ENCODE peak calls at places on chromosomes 4 and X, in seven cellular contexts. R is K562; W is lower lobe of right lung; J is A549; P is aorta; B is CD8-positive, alpha-beta T cell; S is WTC11. L is an unnamed sample.

GRCh38 chr4:132332932-132333722 is 816.0 kb upstream of the PCDH10 start:
- ATAC-seq in P (no peak), R (no peak), B (no peak), S (peak), J (no peak), W (no peak), L (no peak)

GRCh38 chrX:155880586-155881157 is 473 bp upstream of the VAMP7 start:
- ATAC-seq in R (peak), W (peak), S (no peak), J (peak), P (no peak), B (peak), L (no peak)

GRCh38 chr4:110414590-110414989 is 61.4 kb upstream of the ENPEP start:
- ATAC-seq in J (no peak), B (no peak), R (no peak), P (peak), S (no peak), W (no peak), L (no peak)

GRCh38 chrX:69987691-69988090 is 62.0 kb downstream of the AWAT2 start:
- ATAC-seq in P (peak), R (no peak), B (no peak), J (no peak), S (no peak), W (no peak), L (no peak)

GRCh38 chr4:162352580-162353107 is 188.8 kb upstream of the FSTL5 start:
- ATAC-seq in W (no peak), R (no peak), B (no peak), P (no peak), S (no peak), J (no peak), L (no peak)

GRCh38 chrX:1500701-1501624 is 36.0 kb downstream of the P2RY8 start:
- ATAC-seq in B (peak), S (no peak), P (no peak), R (no peak), J (no peak), W (no peak), L (peak)

GRCh38 chrX:44012484-44013096 is 39.4 kb upstream of the NDP start:
- ATAC-seq in P (no peak), W (peak), S (no peak), R (no peak), B (peak), J (peak), L (peak)

GRCh38 chr4:27096142-27096824 is 235.6 kb downstream of the STIM2 start:
- ATAC-seq in R (no peak), J (no peak), B (no peak), P (no peak), S (peak), W (no peak), L (no peak)

GRCh38 chr4:99382745-99383360 is 30.3 kb upstream of the ADH1C start:
- ATAC-seq in W (no peak), J (no peak), R (no peak), S (no peak), B (no peak), P (no peak), L (no peak)

GRCh38 chr4:38306482-38307071 is 346.4 kb downstream of the PTTG2 start:
- ATAC-seq in P (no peak), R (no peak), W (no peak), S (no peak), J (no peak), B (no peak), L (no peak)

GRCh38 chrX:136525738-136526606 is 6.0 kb upstream of the VGLL1 start:
- ATAC-seq in S (no peak), B (no peak), W (peak), J (peak), R (no peak), P (peak), L (peak)

GRCh38 chr4:159445671-159446070 is 342.8 kb downstream of the RAPGEF2 start:
- ATAC-seq in R (no peak), W (no peak), J (no peak), P (peak), B (no peak), S (no peak), L (no peak)

GRCh38 chr4:174592985-174593335 is 70.7 kb upstream of the HPGD start:
- ATAC-seq in S (no peak), P (no peak), R (peak), W (peak), J (no peak), B (no peak), L (no peak)

GRCh38 chr4:60657802-60658201 is 542.3 kb upstream of the ADGRL3 start:
- ATAC-seq in S (no peak), W (no peak), P (no peak), J (no peak), R (no peak), B (no peak), L (no peak)

GRCh38 chrX:154827624-154828408 is 6.6 kb downstream of the SMIM9 start:
- ATAC-seq in S (no peak), P (no peak), J (no peak), W (peak), B (no peak), R (no peak), L (peak)

GRCh38 chrX:40579880-40580536 is 762 bp upstream of the ATP6AP2 start:
- ATAC-seq in R (peak), P (peak), B (no peak), J (peak), W (peak), S (peak), L (peak)

GRCh38 chrX:68983004-68983857 is 154.4 kb downstream of the EFNB1 start:
- ATAC-seq in S (no peak), J (no peak), W (no peak), P (peak), B (no peak), R (no peak), L (no peak)

GRCh38 chrX:15269120-15269519 is 763 bp downstream of the ASB9 start:
- ATAC-seq in R (no peak), P (no peak), B (no peak), J (peak), W (no peak), S (no peak), L (no peak)

GRCh38 chrX:133745361-133745760 is 240.0 kb downstream of the GPC3 start:
- ATAC-seq in P (no peak), W (no peak), S (no peak), R (no peak), B (peak), J (no peak), L (no peak)

GRCh38 chr4:158020175-158020574 is 152.7 kb downstream of the GASK1B start:
- ATAC-seq in J (peak), R (no peak), S (no peak), W (peak), P (peak), B (no peak), L (no peak)

GRCh38 chr4:105140684-105141490 is 5.8 kb upstream of the TET2 start:
- ATAC-seq in W (peak), S (peak), P (peak), R (peak), J (peak), B (no peak), L (no peak)

GRCh38 chr4:7725951-7726350 is 213.7 kb downstream of the AFAP1 start:
- ATAC-seq in P (no peak), S (no peak), B (no peak), J (peak), R (no peak), W (no peak), L (no peak)

GRCh38 chr4:14831447-14831846 is 170.8 kb upstream of the CPEB2 start:
- ATAC-seq in S (no peak), R (no peak), W (peak), P (no peak), J (no peak), B (no peak), L (no peak)

GRCh38 chr4:40055379-40055872 is 1.2 kb upstream of the N4BP2 start:
- ATAC-seq in R (no peak), J (no peak), W (peak), P (no peak), S (no peak), B (no peak), L (no peak)

GRCh38 chr4:108036252-108036651 is 46.6 kb downstream of the HADH start:
- ATAC-seq in R (peak), P (no peak), B (peak), S (no peak), J (no peak), W (peak), L (no peak)

GRCh38 chr4:113276448-113277158 is 227.2 kb downstream of the ANK2 start:
- ATAC-seq in R (no peak), B (no peak), W (no peak), P (peak), J (no peak), S (no peak), L (no peak)